ENCODE peak calls at places on chromosomes 2 and 18, in eight cellular contexts. One of them, this sample, is unnamed.

GRCh38 chr18:48785091-48785614 is 165.6 kb downstream of the SMAD7 start:
- DNase-seq in AG10803: no peak
- DNase-seq in CD4-positive, alpha-beta T cell: no peak
- DNase-seq in kidney epithelial cell: no peak
- DNase-seq in right atrium auricular region: no peak
- DNase-seq in GM20000: peak
- DNase-seq in transverse colon: peak
- DNase-seq in fibroblast of mammary gland: no peak
- DNase-seq in this sample: no peak

GRCh38 chr18:57833441-57834101 is 30.5 kb upstream of the ATP8B1 start:
- DNase-seq in AG10803: peak
- DNase-seq in CD4-positive, alpha-beta T cell: no peak
- DNase-seq in kidney epithelial cell: no peak
- DNase-seq in right atrium auricular region: no peak
- DNase-seq in GM20000: peak
- DNase-seq in transverse colon: no peak
- DNase-seq in fibroblast of mammary gland: peak
- DNase-seq in this sample: no peak

GRCh38 chr18:58819051-58819450 is 45.6 kb upstream of the ZNF532 start:
- DNase-seq in AG10803: no peak
- DNase-seq in CD4-positive, alpha-beta T cell: no peak
- DNase-seq in kidney epithelial cell: no peak
- DNase-seq in right atrium auricular region: no peak
- DNase-seq in GM20000: peak
- DNase-seq in transverse colon: no peak
- DNase-seq in fibroblast of mammary gland: no peak
- DNase-seq in this sample: no peak

GRCh38 chr2:202418511-202418910 is 42.4 kb downstream of the BMPR2 start:
- DNase-seq in AG10803: no peak
- DNase-seq in CD4-positive, alpha-beta T cell: no peak
- DNase-seq in kidney epithelial cell: no peak
- DNase-seq in right atrium auricular region: no peak
- DNase-seq in GM20000: no peak
- DNase-seq in transverse colon: no peak
- DNase-seq in fibroblast of mammary gland: no peak
- DNase-seq in this sample: no peak

GRCh38 chr2:38000485-38001222 is 75.3 kb downstream of the CYP1B1 start:
- DNase-seq in AG10803: no peak
- DNase-seq in CD4-positive, alpha-beta T cell: no peak
- DNase-seq in kidney epithelial cell: no peak
- DNase-seq in right atrium auricular region: no peak
- DNase-seq in GM20000: no peak
- DNase-seq in transverse colon: no peak
- DNase-seq in fibroblast of mammary gland: no peak
- DNase-seq in this sample: no peak

GRCh38 chr18:6504605-6505510 is 90.1 kb upstream of the L3MBTL4 start:
- DNase-seq in AG10803: no peak
- DNase-seq in CD4-positive, alpha-beta T cell: no peak
- DNase-seq in kidney epithelial cell: no peak
- DNase-seq in right atrium auricular region: no peak
- DNase-seq in GM20000: no peak
- DNase-seq in transverse colon: no peak
- DNase-seq in fibroblast of mammary gland: no peak
- DNase-seq in this sample: no peak

GRCh38 chr2:55703350-55703749 is 9.7 kb upstream of the PNPT1 start:
- DNase-seq in AG10803: no peak
- DNase-seq in CD4-positive, alpha-beta T cell: no peak
- DNase-seq in kidney epithelial cell: no peak
- DNase-seq in right atrium auricular region: no peak
- DNase-seq in GM20000: no peak
- DNase-seq in transverse colon: no peak
- DNase-seq in fibroblast of mammary gland: no peak
- DNase-seq in this sample: no peak

GRCh38 chr2:101717041-101717817 is 19.7 kb downstream of the MAP4K4 start:
- DNase-seq in AG10803: no peak
- DNase-seq in CD4-positive, alpha-beta T cell: peak
- DNase-seq in kidney epithelial cell: no peak
- DNase-seq in right atrium auricular region: no peak
- DNase-seq in GM20000: peak
- DNase-seq in transverse colon: peak
- DNase-seq in fibroblast of mammary gland: no peak
- DNase-seq in this sample: no peak

GRCh38 chr2:56334622-56335021 is 150.8 kb downstream of the CCDC85A start:
- DNase-seq in AG10803: peak
- DNase-seq in CD4-positive, alpha-beta T cell: no peak
- DNase-seq in kidney epithelial cell: no peak
- DNase-seq in right atrium auricular region: no peak
- DNase-seq in GM20000: no peak
- DNase-seq in transverse colon: no peak
- DNase-seq in fibroblast of mammary gland: peak
- DNase-seq in this sample: no peak

GRCh38 chr2:135875491-135876065 is 665 bp downstream of the MCM6 start:
- DNase-seq in AG10803: peak
- DNase-seq in CD4-positive, alpha-beta T cell: peak
- DNase-seq in kidney epithelial cell: peak
- DNase-seq in right atrium auricular region: peak
- DNase-seq in GM20000: peak
- DNase-seq in transverse colon: peak
- DNase-seq in fibroblast of mammary gland: peak
- DNase-seq in this sample: peak

GRCh38 chr2:188974184-188974583 is at the start of gene COL3A1:
- DNase-seq in AG10803: peak
- DNase-seq in CD4-positive, alpha-beta T cell: no peak
- DNase-seq in kidney epithelial cell: no peak
- DNase-seq in right atrium auricular region: no peak
- DNase-seq in GM20000: no peak
- DNase-seq in transverse colon: peak
- DNase-seq in fibroblast of mammary gland: peak
- DNase-seq in this sample: peak

GRCh38 chr18:31499157-31499524 is 1.2 kb downstream of the DSG2 start:
- DNase-seq in AG10803: no peak
- DNase-seq in CD4-positive, alpha-beta T cell: no peak
- DNase-seq in kidney epithelial cell: no peak
- DNase-seq in right atrium auricular region: no peak
- DNase-seq in GM20000: no peak
- DNase-seq in transverse colon: no peak
- DNase-seq in fibroblast of mammary gland: no peak
- DNase-seq in this sample: no peak

GRCh38 chr2:75431757-75432156 is 129.0 kb downstream of the EVA1A start:
- DNase-seq in AG10803: no peak
- DNase-seq in CD4-positive, alpha-beta T cell: no peak
- DNase-seq in kidney epithelial cell: no peak
- DNase-seq in right atrium auricular region: no peak
- DNase-seq in GM20000: peak
- DNase-seq in transverse colon: no peak
- DNase-seq in fibroblast of mammary gland: no peak
- DNase-seq in this sample: no peak

GRCh38 chr2:23211987-23212583 is 172.9 kb upstream of the KLHL29 start:
- DNase-seq in AG10803: no peak
- DNase-seq in CD4-positive, alpha-beta T cell: no peak
- DNase-seq in kidney epithelial cell: no peak
- DNase-seq in right atrium auricular region: no peak
- DNase-seq in GM20000: no peak
- DNase-seq in transverse colon: peak
- DNase-seq in fibroblast of mammary gland: no peak
- DNase-seq in this sample: no peak

GRCh38 chr2:207139551-207139950 is 26.2 kb downstream of the KLF7 start:
- DNase-seq in AG10803: no peak
- DNase-seq in CD4-positive, alpha-beta T cell: no peak
- DNase-seq in kidney epithelial cell: no peak
- DNase-seq in right atrium auricular region: no peak
- DNase-seq in GM20000: no peak
- DNase-seq in transverse colon: no peak
- DNase-seq in fibroblast of mammary gland: no peak
- DNase-seq in this sample: no peak

GRCh38 chr18:67514465-67514864 is 2.1 kb downstream of the DSEL start:
- DNase-seq in AG10803: no peak
- DNase-seq in CD4-positive, alpha-beta T cell: no peak
- DNase-seq in kidney epithelial cell: no peak
- DNase-seq in right atrium auricular region: no peak
- DNase-seq in GM20000: no peak
- DNase-seq in transverse colon: no peak
- DNase-seq in fibroblast of mammary gland: no peak
- DNase-seq in this sample: no peak

GRCh38 chr18:22324191-22325131 is 93.3 kb downstream of the CTAGE1 start:
- DNase-seq in AG10803: peak
- DNase-seq in CD4-positive, alpha-beta T cell: no peak
- DNase-seq in kidney epithelial cell: no peak
- DNase-seq in right atrium auricular region: no peak
- DNase-seq in GM20000: no peak
- DNase-seq in transverse colon: peak
- DNase-seq in fibroblast of mammary gland: peak
- DNase-seq in this sample: no peak

GRCh38 chr2:5074738-5075137 is 617.4 kb upstream of the SOX11 start:
- DNase-seq in AG10803: no peak
- DNase-seq in CD4-positive, alpha-beta T cell: no peak
- DNase-seq in kidney epithelial cell: no peak
- DNase-seq in right atrium auricular region: no peak
- DNase-seq in GM20000: no peak
- DNase-seq in transverse colon: no peak
- DNase-seq in fibroblast of mammary gland: no peak
- DNase-seq in this sample: no peak

GRCh38 chr2:5076599-5076998 is 615.6 kb upstream of the SOX11 start:
- DNase-seq in AG10803: no peak
- DNase-seq in CD4-positive, alpha-beta T cell: no peak
- DNase-seq in kidney epithelial cell: no peak
- DNase-seq in right atrium auricular region: no peak
- DNase-seq in GM20000: no peak
- DNase-seq in transverse colon: no peak
- DNase-seq in fibroblast of mammary gland: no peak
- DNase-seq in this sample: no peak

DNA sequence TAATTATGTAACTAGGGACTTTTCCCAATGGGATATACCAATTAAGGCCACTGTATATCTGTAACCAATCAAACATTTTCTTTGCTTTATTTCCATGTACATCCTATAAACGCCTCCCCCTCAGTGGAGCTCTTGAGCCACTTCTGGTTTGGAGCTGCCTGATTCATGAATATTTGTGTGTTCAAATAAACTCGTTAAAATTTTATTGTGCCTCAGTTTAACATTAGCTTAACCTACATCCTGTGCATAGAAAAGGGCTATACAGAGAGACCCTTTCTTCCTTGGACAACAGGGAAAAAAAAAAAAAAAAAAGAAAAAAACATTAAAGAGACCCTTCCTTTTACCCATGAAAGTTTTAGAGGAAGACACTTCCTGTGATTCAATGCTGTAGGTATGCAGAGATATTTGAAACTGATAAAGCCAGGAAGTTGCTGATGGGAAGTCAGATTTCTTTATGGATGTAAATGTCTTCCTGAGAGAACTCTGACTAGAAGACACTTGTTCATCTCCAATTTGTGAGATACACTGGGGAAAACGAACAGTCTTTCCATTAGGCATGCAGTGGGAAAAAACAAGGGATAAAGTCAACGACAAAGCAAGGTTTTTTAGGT is 614.6 kb upstream of the SOX11 start:
- DNase-seq in AG10803: no peak
- DNase-seq in CD4-positive, alpha-beta T cell: no peak
- DNase-seq in kidney epithelial cell: no peak
- DNase-seq in right atrium auricular region: no peak
- DNase-seq in GM20000: no peak
- DNase-seq in transverse colon: no peak
- DNase-seq in fibroblast of mammary gland: no peak
- DNase-seq in this sample: no peak
- TF ChIP-seq CTCF in AG10803: no peak
- TF ChIP-seq CTCF in CD4-positive, alpha-beta T cell: no peak
- TF ChIP-seq CTCF in kidney epithelial cell: peak
- TF ChIP-seq CTCF in right atrium auricular region: no peak
- TF ChIP-seq CTCF in GM20000: no peak
- TF ChIP-seq CTCF in transverse colon: no peak
- TF ChIP-seq CTCF in fibroblast of mammary gland: no peak
- TF ChIP-seq CTCF in this sample: no peak

GRCh38 chr18:77479047-77479446 is 229.4 kb downstream of the GALR1 start:
- DNase-seq in AG10803: no peak
- DNase-seq in CD4-positive, alpha-beta T cell: no peak
- DNase-seq in kidney epithelial cell: no peak
- DNase-seq in right atrium auricular region: no peak
- DNase-seq in GM20000: no peak
- DNase-seq in transverse colon: no peak
- DNase-seq in fibroblast of mammary gland: no peak
- DNase-seq in this sample: no peak
- TF ChIP-seq CTCF in AG10803: no peak
- TF ChIP-seq CTCF in CD4-positive, alpha-beta T cell: no peak
- TF ChIP-seq CTCF in kidney epithelial cell: no peak
- TF ChIP-seq CTCF in right atrium auricular region: no peak
- TF ChIP-seq CTCF in GM20000: no peak
- TF ChIP-seq CTCF in transverse colon: no peak
- TF ChIP-seq CTCF in fibroblast of mammary gland: no peak
- TF ChIP-seq CTCF in this sample: no peak

GRCh38 chr2:47782557-47783490 is at the start of gene MSH6:
- DNase-seq in AG10803: peak
- DNase-seq in CD4-positive, alpha-beta T cell: peak
- DNase-seq in kidney epithelial cell: peak
- DNase-seq in right atrium auricular region: peak
- DNase-seq in GM20000: peak
- DNase-seq in transverse colon: peak
- DNase-seq in fibroblast of mammary gland: peak
- DNase-seq in this sample: peak
- TF ChIP-seq CTCF in AG10803: no peak
- TF ChIP-seq CTCF in CD4-positive, alpha-beta T cell: no peak
- TF ChIP-seq CTCF in kidney epithelial cell: no peak
- TF ChIP-seq CTCF in right atrium auricular region: no peak
- TF ChIP-seq CTCF in GM20000: no peak
- TF ChIP-seq CTCF in transverse colon: no peak
- TF ChIP-seq CTCF in fibroblast of mammary gland: no peak
- TF ChIP-seq CTCF in this sample: no peak

GRCh38 chr2:14634885-14635871 is 2.7 kb downstream of the LRATD1 start:
- DNase-seq in AG10803: peak
- DNase-seq in CD4-positive, alpha-beta T cell: no peak
- DNase-seq in kidney epithelial cell: no peak
- DNase-seq in right atrium auricular region: peak
- DNase-seq in GM20000: peak
- DNase-seq in transverse colon: peak
- DNase-seq in fibroblast of mammary gland: peak
- DNase-seq in this sample: no peak
- TF ChIP-seq CTCF in AG10803: peak
- TF ChIP-seq CTCF in CD4-positive, alpha-beta T cell: no peak
- TF ChIP-seq CTCF in kidney epithelial cell: peak
- TF ChIP-seq CTCF in right atrium auricular region: peak
- TF ChIP-seq CTCF in GM20000: no peak
- TF ChIP-seq CTCF in transverse colon: no peak
- TF ChIP-seq CTCF in fibroblast of mammary gland: no peak
- TF ChIP-seq CTCF in this sample: peak